ENCODE peak calls at places on chromosomes 5 and 9, in ten cellular contexts. J, Z, W, G, Q, N, K, P, B and D are unnamed samples.

GRCh38 chr9:134651226-134651905 is 9.8 kb downstream of the COL5A1 start:
- DNase-seq in J (no peak), Z (peak), W (no peak), G (peak), Q (no peak), N (no peak), K (no peak), P (no peak), B (no peak), D (no peak)

GRCh38 chr9:116115731-116116353 is 37.7 kb upstream of the PAPPA start:
- DNase-seq in J (no peak), Z (no peak), W (no peak), G (no peak), Q (peak), N (no peak), K (no peak), P (no peak), B (no peak), D (no peak)

GRCh38 chr5:177195307-177195952 is 61.9 kb downstream of the NSD1 start:
- DNase-seq in J (no peak), Z (no peak), W (no peak), G (no peak), Q (no peak), N (no peak), K (no peak), P (no peak), B (no peak), D (no peak)

GRCh38 chr5:141874262-141874964 is 3.8 kb downstream of the PCDH1 start:
- DNase-seq in J (no peak), Z (peak), W (no peak), G (peak), Q (no peak), N (no peak), K (no peak), P (no peak), B (no peak), D (no peak)

GRCh38 chr5:174064171-174064570 is 18.7 kb downstream of the NSG2 start:
- DNase-seq in J (no peak), Z (no peak), W (no peak), G (no peak), Q (no peak), N (no peak), K (no peak), P (no peak), B (no peak), D (no peak)

GRCh38 chr9:20507431-20507830 is 114.9 kb downstream of the MLLT3 start:
- DNase-seq in J (no peak), Z (no peak), W (no peak), G (no peak), Q (peak), N (no peak), K (no peak), P (no peak), B (no peak), D (no peak)

GRCh38 chr9:125460346-125460745 is 198.7 kb downstream of the GAPVD1 start:
- DNase-seq in J (no peak), Z (no peak), W (no peak), G (no peak), Q (no peak), N (no peak), K (no peak), P (no peak), B (no peak), D (no peak)

GRCh38 chr5:142016576-142016975 is 3.7 kb upstream of the GNPDA1 start:
- DNase-seq in J (no peak), Z (no peak), W (no peak), G (no peak), Q (no peak), N (no peak), K (no peak), P (no peak), B (peak), D (no peak)

GRCh38 chr5:16727937-16728336 is 111.1 kb upstream of the RETREG1 start:
- DNase-seq in J (peak), Z (no peak), W (no peak), G (no peak), Q (no peak), N (no peak), K (peak), P (no peak), B (no peak), D (peak)

GRCh38 chr5:52808316-52808901 is 20.7 kb downstream of the ITGA1 start:
- DNase-seq in J (no peak), Z (no peak), W (no peak), G (no peak), Q (no peak), N (no peak), K (no peak), P (no peak), B (no peak), D (no peak)

GRCh38 chr5:15463231-15463630 is 36.7 kb upstream of the FBXL7 start:
- DNase-seq in J (no peak), Z (peak), W (no peak), G (no peak), Q (peak), N (no peak), K (no peak), P (no peak), B (no peak), D (no peak)

GRCh38 chr5:66829826-66830225 is 233.6 kb downstream of the MAST4 start:
- DNase-seq in J (peak), Z (no peak), W (no peak), G (no peak), Q (peak), N (no peak), K (no peak), P (no peak), B (no peak), D (no peak)

GRCh38 chr5:38673671-38674071 is 117.2 kb upstream of the LIFR start:
- DNase-seq in J (no peak), Z (no peak), W (no peak), G (no peak), Q (no peak), N (no peak), K (no peak), P (peak), B (no peak), D (no peak)

GRCh38 chr5:31531543-31531887 is 378 bp downstream of the DROSHA start:
- DNase-seq in J (peak), Z (no peak), W (no peak), G (peak), Q (no peak), N (no peak), K (peak), P (no peak), B (no peak), D (peak)

GRCh38 chr9:127904888-127905728 is 5.7 kb upstream of the ST6GALNAC6 start:
- DNase-seq in J (no peak), Z (no peak), W (peak), G (no peak), Q (no peak), N (no peak), K (no peak), P (no peak), B (peak), D (no peak)

GRCh38 chr5:87042554-87042953 is 225.1 kb upstream of the RASA1 start:
- DNase-seq in J (no peak), Z (no peak), W (no peak), G (no peak), Q (no peak), N (no peak), K (no peak), P (no peak), B (no peak), D (no peak)

GRCh38 chr5:16574789-16575785 is 41.7 kb downstream of the RETREG1 start:
- DNase-seq in J (no peak), Z (no peak), W (no peak), G (no peak), Q (peak), N (no peak), K (no peak), P (no peak), B (no peak), D (peak)

GRCh38 chr5:124905756-124906155 is 159.3 kb upstream of the ZNF608 start:
- DNase-seq in J (no peak), Z (no peak), W (no peak), G (no peak), Q (no peak), N (no peak), K (no peak), P (no peak), B (no peak), D (no peak)